ENCODE peak calls at places on chromosome 3, in seven cellular contexts. One of them, this sample, is unnamed.
A peak's percentile ranks its signal among the peaks of the same experiment; 100 is the strongest.

GRCh38 chr3:77795013-77795412 is 755.1 kb downstream of the ROBO2 start:
- DNase-seq in ovary: no peak
- DNase-seq in mesendoderm: peak; percentile 86
- DNase-seq in pancreas: no peak
- DNase-seq in astrocyte: no peak
- DNase-seq in psoas muscle: no peak
- DNase-seq in dorsolateral prefrontal cortex: no peak
- DNase-seq in this sample: no peak

GRCh38 chr3:103367481-103367880 is 932.7 kb downstream of the ZPLD1 start:
- DNase-seq in pancreas: no peak
- DNase-seq in mesendoderm: no peak
- DNase-seq in psoas muscle: no peak
- DNase-seq in astrocyte: no peak
- DNase-seq in dorsolateral prefrontal cortex: no peak
- DNase-seq in ovary: no peak
- DNase-seq in this sample: no peak

GRCh38 chr3:3851621-3852323 is 52.5 kb downstream of the LRRN1 start:
- DNase-seq in ovary: no peak
- DNase-seq in mesendoderm: peak; percentile 10
- DNase-seq in pancreas: no peak
- DNase-seq in dorsolateral prefrontal cortex: no peak
- DNase-seq in astrocyte: no peak
- DNase-seq in psoas muscle: no peak
- DNase-seq in this sample: no peak

GRCh38 chr3:102141913-102142210 is 292.5 kb downstream of the NFKBIZ start:
- DNase-seq in ovary: no peak
- DNase-seq in psoas muscle: no peak
- DNase-seq in mesendoderm: no peak
- DNase-seq in pancreas: no peak
- DNase-seq in astrocyte: no peak
- DNase-seq in dorsolateral prefrontal cortex: no peak
- DNase-seq in this sample: no peak

GRCh38 chr3:189049458-189050231 is 122.1 kb upstream of the TPRG1 start:
- DNase-seq in psoas muscle: no peak
- DNase-seq in mesendoderm: peak; percentile 38
- DNase-seq in pancreas: no peak
- DNase-seq in ovary: no peak
- DNase-seq in astrocyte: no peak
- DNase-seq in dorsolateral prefrontal cortex: no peak
- DNase-seq in this sample: no peak

GRCh38 chr3:48692551-48692950 is 6.8 kb upstream of the NCKIPSD start:
- DNase-seq in psoas muscle: no peak
- DNase-seq in ovary: no peak
- DNase-seq in astrocyte: no peak
- DNase-seq in pancreas: no peak
- DNase-seq in dorsolateral prefrontal cortex: no peak
- DNase-seq in mesendoderm: no peak
- DNase-seq in this sample: peak; percentile 7

GRCh38 chr3:132326251-132326650 is 9.0 kb downstream of the ACP3 start:
- DNase-seq in mesendoderm: no peak
- DNase-seq in dorsolateral prefrontal cortex: no peak
- DNase-seq in pancreas: no peak
- DNase-seq in ovary: no peak
- DNase-seq in astrocyte: no peak
- DNase-seq in psoas muscle: no peak
- DNase-seq in this sample: no peak

GRCh38 chr3:61730058-61730457 is 168.7 kb downstream of the PTPRG start:
- DNase-seq in astrocyte: no peak
- DNase-seq in mesendoderm: no peak
- DNase-seq in pancreas: no peak
- DNase-seq in dorsolateral prefrontal cortex: no peak
- DNase-seq in ovary: peak; percentile 17
- DNase-seq in psoas muscle: no peak
- DNase-seq in this sample: no peak

GRCh38 chr3:134795776-134796312 is 784 bp downstream of the EPHB1 start:
- DNase-seq in dorsolateral prefrontal cortex: peak; percentile 47
- DNase-seq in mesendoderm: peak; percentile 50
- DNase-seq in ovary: no peak
- DNase-seq in pancreas: peak; percentile 61
- DNase-seq in astrocyte: peak; percentile 33
- DNase-seq in psoas muscle: no peak
- DNase-seq in this sample: no peak

GRCh38 chr3:171317133-171317532 is 143.1 kb downstream of the TNIK start:
- DNase-seq in pancreas: no peak
- DNase-seq in mesendoderm: no peak
- DNase-seq in psoas muscle: no peak
- DNase-seq in dorsolateral prefrontal cortex: no peak
- DNase-seq in astrocyte: no peak
- DNase-seq in ovary: no peak
- DNase-seq in this sample: peak; percentile 68

GRCh38 chr3:40325465-40325864 is 16.0 kb downstream of the EIF1B start:
- DNase-seq in ovary: no peak
- DNase-seq in psoas muscle: no peak
- DNase-seq in pancreas: no peak
- DNase-seq in dorsolateral prefrontal cortex: no peak
- DNase-seq in astrocyte: no peak
- DNase-seq in mesendoderm: no peak
- DNase-seq in this sample: no peak

GRCh38 chr3:126714296-126714900 is 10.4 kb downstream of the CHCHD6 start:
- DNase-seq in pancreas: no peak
- DNase-seq in psoas muscle: no peak
- DNase-seq in ovary: no peak
- DNase-seq in dorsolateral prefrontal cortex: no peak
- DNase-seq in astrocyte: no peak
- DNase-seq in mesendoderm: no peak
- DNase-seq in this sample: no peak

GRCh38 chr3:39279745-39280517 is at the start of gene CX3CR1:
- DNase-seq in mesendoderm: no peak
- DNase-seq in psoas muscle: peak; percentile 24
- DNase-seq in ovary: no peak
- DNase-seq in astrocyte: no peak
- DNase-seq in dorsolateral prefrontal cortex: no peak
- DNase-seq in pancreas: no peak
- DNase-seq in this sample: peak; percentile 23

GRCh38 chr3:175585898-175586297 is 726.8 kb downstream of the NAALADL2 start:
- DNase-seq in dorsolateral prefrontal cortex: no peak
- DNase-seq in pancreas: no peak
- DNase-seq in astrocyte: peak; percentile 76
- DNase-seq in ovary: no peak
- DNase-seq in mesendoderm: no peak
- DNase-seq in psoas muscle: no peak
- DNase-seq in this sample: no peak

GRCh38 chr3:154191520-154191919 is 70.3 kb downstream of the ARHGEF26 start:
- DNase-seq in astrocyte: no peak
- DNase-seq in psoas muscle: no peak
- DNase-seq in mesendoderm: no peak
- DNase-seq in dorsolateral prefrontal cortex: no peak
- DNase-seq in pancreas: no peak
- DNase-seq in ovary: no peak
- DNase-seq in this sample: no peak

GRCh38 chr3:108136888-108137814 is 46.3 kb upstream of the CD47 start:
- DNase-seq in dorsolateral prefrontal cortex: no peak
- DNase-seq in pancreas: no peak
- DNase-seq in psoas muscle: no peak
- DNase-seq in ovary: no peak
- DNase-seq in mesendoderm: no peak
- DNase-seq in astrocyte: no peak
- DNase-seq in this sample: no peak

GRCh38 chr3:48314542-48314941 is 18.9 kb downstream of the SPINK8 start:
- DNase-seq in psoas muscle: no peak
- DNase-seq in dorsolateral prefrontal cortex: no peak
- DNase-seq in astrocyte: no peak
- DNase-seq in ovary: no peak
- DNase-seq in pancreas: no peak
- DNase-seq in mesendoderm: no peak
- DNase-seq in this sample: no peak

GRCh38 chr3:102102394-102102793 is 253.1 kb downstream of the NFKBIZ start:
- DNase-seq in mesendoderm: no peak
- DNase-seq in ovary: no peak
- DNase-seq in pancreas: no peak
- DNase-seq in astrocyte: no peak
- DNase-seq in psoas muscle: no peak
- DNase-seq in dorsolateral prefrontal cortex: no peak
- DNase-seq in this sample: no peak

GRCh38 chr3:196740476-196741400 is 1.1 kb downstream of the PAK2 start:
- DNase-seq in ovary: peak; percentile 18
- DNase-seq in dorsolateral prefrontal cortex: no peak
- DNase-seq in astrocyte: peak; percentile 48
- DNase-seq in pancreas: peak; percentile 56
- DNase-seq in mesendoderm: peak; percentile 74
- DNase-seq in psoas muscle: peak; percentile 16
- DNase-seq in this sample: no peak

GRCh38 chr3:4343258-4343657 is 40.1 kb downstream of the SETMAR start:
- DNase-seq in astrocyte: peak; percentile 90
- DNase-seq in psoas muscle: no peak
- DNase-seq in dorsolateral prefrontal cortex: no peak
- DNase-seq in pancreas: no peak
- DNase-seq in mesendoderm: peak; percentile 31
- DNase-seq in ovary: no peak
- DNase-seq in this sample: no peak

GRCh38 chr3:33364531-33365128 is 75.6 kb downstream of the UBP1 start:
- DNase-seq in psoas muscle: no peak
- DNase-seq in mesendoderm: peak; percentile 38
- DNase-seq in astrocyte: peak; percentile 75
- DNase-seq in dorsolateral prefrontal cortex: no peak
- DNase-seq in ovary: no peak
- DNase-seq in pancreas: no peak
- DNase-seq in this sample: no peak

GRCh38 chr3:184133840-184134745 is 1.1 kb upstream of the EIF2B5 start:
- DNase-seq in mesendoderm: peak; percentile 90
- DNase-seq in astrocyte: peak; percentile 71
- DNase-seq in ovary: peak; percentile 76
- DNase-seq in pancreas: peak; percentile 87
- DNase-seq in dorsolateral prefrontal cortex: peak; percentile 89
- DNase-seq in psoas muscle: peak; percentile 88
- DNase-seq in this sample: peak; percentile 52
- H3K27ac ChIP-seq in mesendoderm: no peak overlapping the region
- H3K27ac ChIP-seq in astrocyte: peak overlapping the region; percentile 14
- H3K27ac ChIP-seq in ovary: peak overlapping the region; percentile 80
- H3K27ac ChIP-seq in pancreas: peak overlapping the region; percentile 70
- H3K27ac ChIP-seq in dorsolateral prefrontal cortex: peak overlapping the region; percentile 95
- H3K27ac ChIP-seq in psoas muscle: peak overlapping the region; percentile 93
- H3K27ac ChIP-seq in this sample: peak overlapping the region; percentile 94

DNA sequence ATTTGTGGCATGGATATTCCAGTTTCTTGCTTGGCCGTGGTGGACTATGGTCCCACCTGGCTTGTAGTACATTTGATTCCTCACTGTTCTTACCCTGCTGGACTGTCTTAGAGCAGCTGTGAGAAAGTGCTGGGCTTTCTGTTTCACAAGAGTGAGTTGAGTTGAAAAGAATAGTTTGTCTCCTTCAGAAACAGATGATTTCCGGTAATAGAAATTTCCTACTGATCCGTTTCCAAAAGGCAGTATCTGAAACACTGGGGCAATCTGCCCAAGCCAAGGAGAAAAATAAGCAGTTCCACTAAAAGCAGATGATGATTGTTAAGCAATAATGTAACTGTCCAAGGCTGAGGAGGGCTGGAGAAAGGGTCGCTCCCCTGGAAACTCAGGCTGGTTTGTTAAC is 96.0 kb downstream of the SUCLG2 start:
- DNase-seq in psoas muscle: no peak
- DNase-seq in pancreas: no peak
- DNase-seq in ovary: peak; percentile 21
- DNase-seq in astrocyte: peak; percentile 6
- DNase-seq in mesendoderm: no peak
- DNase-seq in dorsolateral prefrontal cortex: no peak
- DNase-seq in this sample: no peak
- H3K27ac ChIP-seq in psoas muscle: no peak overlapping the region
- H3K27ac ChIP-seq in pancreas: no peak overlapping the region
- H3K27ac ChIP-seq in ovary: no peak overlapping the region
- H3K27ac ChIP-seq in astrocyte: no peak overlapping the region
- H3K27ac ChIP-seq in mesendoderm: no peak overlapping the region
- H3K27ac ChIP-seq in dorsolateral prefrontal cortex: no peak overlapping the region
- H3K27ac ChIP-seq in this sample: no peak overlapping the region

GRCh38 chr3:192919895-192920294 is 2.2 kb upstream of the MB21D2 start:
- DNase-seq in mesendoderm: no peak
- DNase-seq in psoas muscle: no peak
- DNase-seq in pancreas: no peak
- DNase-seq in astrocyte: no peak
- DNase-seq in ovary: no peak
- DNase-seq in dorsolateral prefrontal cortex: no peak
- DNase-seq in this sample: no peak

GRCh38 chr3:192917258-192917507 is 473 bp downstream of the MB21D2 start:
- DNase-seq in astrocyte: no peak
- DNase-seq in dorsolateral prefrontal cortex: no peak
- DNase-seq in ovary: no peak
- DNase-seq in pancreas: no peak
- DNase-seq in psoas muscle: no peak
- DNase-seq in mesendoderm: no peak
- DNase-seq in this sample: no peak

GRCh38 chr3:192916455-192917257 is 1.0 kb downstream of the MB21D2 start:
- DNase-seq in mesendoderm: peak; percentile 91
- DNase-seq in pancreas: peak; percentile 82
- DNase-seq in dorsolateral prefrontal cortex: peak; percentile 75
- DNase-seq in astrocyte: peak; percentile 67
- DNase-seq in ovary: peak; percentile 49
- DNase-seq in psoas muscle: peak; percentile 78
- DNase-seq in this sample: no peak

GRCh38 chr3:192917508-192918274 is at the start of gene MB21D2:
- DNase-seq in dorsolateral prefrontal cortex: peak; percentile 81
- DNase-seq in pancreas: peak; percentile 81
- DNase-seq in psoas muscle: peak; percentile 77
- DNase-seq in astrocyte: peak; percentile 73
- DNase-seq in mesendoderm: peak; percentile 91
- DNase-seq in ovary: peak; percentile 81
- DNase-seq in this sample: peak; percentile 83

GRCh38 chr3:192918275-192918588 is 576 bp upstream of the MB21D2 start:
- DNase-seq in psoas muscle: no peak
- DNase-seq in ovary: no peak
- DNase-seq in mesendoderm: no peak
- DNase-seq in astrocyte: no peak
- DNase-seq in dorsolateral prefrontal cortex: no peak
- DNase-seq in pancreas: no peak
- DNase-seq in this sample: no peak
- H3K27ac ChIP-seq in psoas muscle: peak overlapping the region; percentile 80
- H3K27ac ChIP-seq in ovary: peak overlapping the region; percentile 85
- H3K27ac ChIP-seq in mesendoderm: peak overlapping the region; percentile 97
- H3K27ac ChIP-seq in astrocyte: peak overlapping the region; percentile 96
- H3K27ac ChIP-seq in dorsolateral prefrontal cortex: peak overlapping the region; percentile 94
- H3K27ac ChIP-seq in pancreas: peak overlapping the region; percentile 68
- H3K27ac ChIP-seq in this sample: peak overlapping the region; percentile 88

GRCh38 chr3:138356666-138357409 is 8.5 kb downstream of the MRAS start:
- DNase-seq in psoas muscle: no peak
- DNase-seq in dorsolateral prefrontal cortex: no peak
- DNase-seq in ovary: no peak
- DNase-seq in pancreas: no peak
- DNase-seq in mesendoderm: no peak
- DNase-seq in astrocyte: no peak
- DNase-seq in this sample: no peak
- H3K27ac ChIP-seq in psoas muscle: peak overlapping the region; percentile 46
- H3K27ac ChIP-seq in dorsolateral prefrontal cortex: peak overlapping the region; percentile 54
- H3K27ac ChIP-seq in ovary: no peak overlapping the region
- H3K27ac ChIP-seq in pancreas: peak overlapping the region; percentile 5
- H3K27ac ChIP-seq in mesendoderm: no peak overlapping the region
- H3K27ac ChIP-seq in astrocyte: no peak overlapping the region
- H3K27ac ChIP-seq in this sample: peak overlapping the region; percentile 63

This sample was measured in substantia nigra.